ENCODE peak calls at places on chromosome 7, in six cellular contexts. L is GM10248, X is lower lobe of right lung, B is BE2C, K is astrocyte, P is astrocyte of the spinal cord. D is an unnamed sample.

GRCh38 chr7:120170849-120171248 is 102.1 kb upstream of the KCND2 start:
- DNase-seq in L (no peak), X (no peak), B (no peak), K (peak), P (no peak), D (no peak)

GRCh38 chr7:22013711-22014110 is 68.0 kb upstream of the CDCA7L start:
- DNase-seq in L (no peak), X (no peak), B (no peak), K (no peak), P (no peak), D (no peak)

GRCh38 chr7:47191876-47192291 is 390.0 kb downstream of the TNS3 start:
- DNase-seq in L (no peak), X (peak), B (no peak), K (no peak), P (no peak), D (no peak)

GRCh38 chr7:99375070-99375807 is 709 bp downstream of the ARPC1B start:
- DNase-seq in L (peak), X (peak), B (peak), K (peak), P (peak), D (peak)

GRCh38 chr7:11648980-11649379 is 183.0 kb downstream of the THSD7A start:
- DNase-seq in L (no peak), X (no peak), B (no peak), K (peak), P (peak), D (no peak)

GRCh38 chr7:142887282-142888015 is 1.9 kb upstream of the TRPV6 start:
- DNase-seq in L (no peak), X (no peak), B (no peak), K (no peak), P (no peak), D (no peak)

GRCh38 chr7:117119192-117119924 is 166.1 kb downstream of the ST7 start:
- DNase-seq in L (peak), X (peak), B (peak), K (peak), P (peak), D (peak)

GRCh38 chr7:50791921-50792341 is 9.2 kb upstream of the GRB10 start:
- DNase-seq in L (no peak), X (no peak), B (no peak), K (no peak), P (peak), D (no peak)

GRCh38 chr7:19899517-19899916 is 126.1 kb upstream of the TMEM196 start:
- DNase-seq in L (no peak), X (no peak), B (no peak), K (peak), P (peak), D (no peak)

GRCh38 chr7:120996333-120996982 is 7.9 kb downstream of the CPED1 start:
- DNase-seq in L (no peak), X (peak), B (no peak), K (peak), P (peak), D (no peak)

GRCh38 chr7:32474008-32474407 is 16.2 kb downstream of the LSM5 start:
- DNase-seq in L (no peak), X (no peak), B (no peak), K (no peak), P (no peak), D (no peak)

GRCh38 chr7:82810558-82811259 is 352.0 kb downstream of the PCLO start:
- DNase-seq in L (peak), X (no peak), B (peak), K (peak), P (peak), D (no peak)

GRCh38 chr7:141220263-141220662 is 146.4 kb downstream of the TMEM178B start:
- DNase-seq in L (peak), X (no peak), B (peak), K (no peak), P (no peak), D (no peak)

GRCh38 chr7:129783097-129783919 is 169.5 kb downstream of the UBE2H start:
- DNase-seq in L (no peak), X (no peak), B (no peak), K (no peak), P (no peak), D (no peak)

GRCh38 chr7:17456541-17456940 is 158.1 kb downstream of the AHR start:
- DNase-seq in L (no peak), X (no peak), B (no peak), K (no peak), P (no peak), D (no peak)

GRCh38 chr7:55469271-55469681 is 103.0 kb downstream of the VOPP1 start:
- DNase-seq in L (no peak), X (no peak), B (no peak), K (no peak), P (no peak), D (no peak)

GRCh38 chr7:29607889-29608288 is 44.3 kb downstream of the PRR15 start:
- DNase-seq in L (no peak), X (no peak), B (no peak), K (peak), P (peak), D (no peak)

GRCh38 chr7:16550671-16551070 is 24.0 kb downstream of the LRRC72 start:
- DNase-seq in L (no peak), X (no peak), B (no peak), K (no peak), P (no peak), D (no peak)

GRCh38 chr7:28020302-28020940 is 160.2 kb downstream of the JAZF1 start:
- DNase-seq in L (peak), X (no peak), B (peak), K (peak), P (peak), D (no peak)

GRCh38 chr7:68321076-68321639 is 1277.1 kb upstream of the AUTS2 start:
- DNase-seq in L (no peak), X (no peak), B (peak), K (peak), P (no peak), D (no peak)

GRCh38 chr7:35286422-35286821 is 32.5 kb upstream of the TBX20 start:
- DNase-seq in L (no peak), X (no peak), B (peak), K (peak), P (peak), D (no peak)

DNA sequence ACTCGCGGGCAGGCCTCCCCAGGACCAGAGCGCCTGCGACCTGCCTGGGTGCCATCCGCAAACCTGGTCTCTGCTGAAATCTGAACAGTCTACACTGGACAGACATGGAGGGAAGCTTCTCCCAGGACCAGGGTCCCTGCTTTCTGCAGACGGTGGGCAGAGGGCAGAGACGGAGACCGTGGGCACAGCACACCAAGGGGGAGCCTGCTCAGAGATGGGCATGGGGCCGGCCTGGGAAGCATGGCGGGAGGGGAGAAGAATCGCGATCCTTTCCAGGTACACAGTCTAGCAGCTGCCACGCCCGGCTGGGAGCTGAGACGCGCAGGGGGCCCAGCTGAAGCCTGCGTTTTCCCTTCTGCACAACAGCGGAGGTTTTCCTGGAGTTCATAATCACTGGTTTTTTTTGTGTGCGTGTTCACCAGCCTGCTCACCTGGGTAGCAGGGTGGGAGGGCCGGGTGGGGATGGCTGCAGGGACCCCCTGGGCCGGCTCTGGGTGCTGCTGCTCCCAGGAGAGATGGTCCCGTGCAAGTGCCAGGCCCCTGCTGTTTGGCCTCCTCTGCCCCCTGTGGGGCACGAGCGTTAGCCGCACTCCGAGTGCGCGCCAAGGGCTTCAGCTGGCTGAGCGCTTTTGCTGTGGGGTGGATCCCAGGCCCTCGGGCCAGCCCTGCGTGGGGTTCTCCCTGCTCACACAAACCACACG is 448.8 kb downstream of the DNAJB6 start:
- DNase-seq in L (no peak), X (no peak), B (no peak), K (no peak), P (no peak), D (no peak)
- TF ChIP-seq CTCF in L (no peak), X (no peak), B (no peak), K (no peak), P (no peak), D (no peak)

GRCh38 chr7:75038508-75038907 is 35.1 kb downstream of the RCC1L start:
- DNase-seq in L (no peak), X (no peak), B (no peak), K (no peak), P (no peak), D (no peak)
- TF ChIP-seq CTCF in L (no peak), X (no peak), B (peak), K (no peak), P (no peak), D (peak)

GRCh38 chr7:73838642-73839041 is 3.7 kb downstream of the METTL27 start:
- DNase-seq in L (no peak), X (no peak), B (no peak), K (no peak), P (no peak), D (no peak)

GRCh38 chr7:73839290-73839689 is 3.0 kb downstream of the METTL27 start:
- DNase-seq in L (no peak), X (no peak), B (no peak), K (no peak), P (no peak), D (no peak)

GRCh38 chr7:73840715-73841379 is 1.5 kb downstream of the METTL27 start:
- DNase-seq in L (no peak), X (no peak), B (no peak), K (no peak), P (no peak), D (no peak)

GRCh38 chr7:73841689-73842247 is 548 bp downstream of the METTL27 start:
- DNase-seq in L (no peak), X (no peak), B (no peak), K (no peak), P (no peak), D (no peak)

DNA sequence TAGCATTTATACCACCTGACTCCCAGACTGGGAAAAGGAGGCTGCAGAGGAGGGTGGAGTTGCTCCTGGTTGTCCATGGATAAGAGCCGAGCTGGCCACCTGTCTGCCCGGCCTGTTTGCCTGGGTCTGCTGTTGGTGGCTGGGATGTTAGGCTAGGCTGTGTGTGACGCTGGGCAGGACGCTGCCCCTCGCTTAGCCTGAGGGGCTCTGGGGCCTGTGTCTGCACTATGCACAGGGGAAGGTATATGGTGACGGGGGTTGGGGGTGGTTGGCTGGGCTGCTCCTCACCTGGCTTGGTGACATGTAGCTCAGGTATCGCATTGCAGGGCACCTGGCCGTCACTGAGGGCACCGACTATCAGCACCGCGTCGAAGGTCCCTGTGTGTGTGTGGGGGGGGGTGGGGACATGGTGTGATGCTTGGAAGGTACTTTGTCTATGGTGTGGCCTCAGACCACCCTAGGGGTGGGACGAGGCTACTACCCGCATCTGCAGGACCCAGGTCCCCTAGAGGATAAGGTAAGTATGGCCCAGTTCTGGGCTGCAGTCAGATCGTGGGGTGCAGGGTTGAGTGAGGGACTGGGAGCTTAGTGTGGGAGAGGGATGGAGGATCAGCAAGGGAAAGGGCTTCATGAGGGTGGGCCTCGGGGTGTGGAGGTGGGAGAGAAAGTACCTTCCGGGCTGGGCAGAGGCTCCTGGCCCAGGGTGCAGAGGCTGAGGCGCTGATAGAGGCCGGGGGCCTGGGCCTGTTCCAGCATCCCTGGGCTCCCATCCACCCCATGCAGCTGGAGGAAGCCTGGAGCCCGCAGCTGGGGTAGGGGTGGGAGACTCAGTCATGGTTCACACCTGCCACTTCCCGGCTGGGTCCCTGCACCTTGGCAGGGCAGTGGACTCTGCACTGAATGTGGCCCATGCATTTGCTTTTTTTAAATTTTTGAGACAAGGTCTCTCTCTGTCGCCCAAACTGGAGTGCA is 2.3 kb downstream of the METTL27 start:
- DNase-seq in L (no peak), X (no peak), B (no peak), K (no peak), P (no peak), D (no peak)
- TF ChIP-seq CTCF in L (no peak), X (no peak), B (peak), K (no peak), P (no peak), D (no peak)

GRCh38 chr7:7969306-7970112 is 913 bp downstream of the GLCCI1 start:
- DNase-seq in L (peak), X (peak), B (peak), K (peak), P (peak), D (peak)
- TF ChIP-seq CTCF in L (no peak), X (no peak), B (peak), K (no peak), P (peak), D (no peak)

GRCh38 chr7:66894463-66895080 is 26.5 kb upstream of the TMEM248 start:
- DNase-seq in L (no peak), X (no peak), B (no peak), K (peak), P (peak), D (no peak)
- TF ChIP-seq CTCF in L (peak), X (no peak), B (peak), K (no peak), P (no peak), D (peak)

GRCh38 chr7:134368851-134369533 is 52.3 kb upstream of the SLC35B4 start:
- DNase-seq in L (no peak), X (no peak), B (peak), K (peak), P (peak), D (no peak)
- TF ChIP-seq CTCF in L (no peak), X (no peak), B (no peak), K (no peak), P (no peak), D (no peak)

DNA sequence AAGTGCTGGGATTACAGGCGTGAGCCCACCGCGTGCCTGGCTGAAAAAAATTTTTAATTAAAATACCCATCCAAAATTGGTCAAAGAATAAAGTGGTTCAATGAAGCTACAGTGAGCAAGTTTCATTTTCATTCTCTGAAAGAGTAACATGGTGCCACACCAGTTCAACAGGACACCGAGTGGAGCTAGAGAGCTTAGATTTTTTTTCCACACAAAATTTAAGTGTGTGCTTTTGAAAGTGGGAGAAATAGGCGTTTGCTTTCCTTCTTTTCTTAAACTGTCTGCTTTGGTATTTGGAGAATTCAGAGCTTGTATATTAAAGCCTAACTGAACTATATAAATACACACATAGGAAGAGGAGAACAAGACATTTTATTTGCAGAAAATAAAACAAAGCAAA is 43.4 kb downstream of the BPGM start:
- DNase-seq in L (peak), X (no peak), B (no peak), K (peak), P (peak), D (no peak)
- TF ChIP-seq CTCF in L (peak), X (peak), B (peak), K (peak), P (peak), D (no peak)

D was measured in GM06990.